ENCODE peak calls at places on chromosomes 13 and 19, in eight cellular contexts. One of them, this sample, is unnamed.

GRCh38 chr13:45297456-45298205 is 43.4 kb downstream of the TPT1 start:
- DNase-seq in progenitor cell of endocrine pancreas: no peak
- DNase-seq in H9: no peak
- DNase-seq in mucosa of descending colon: no peak
- DNase-seq in B cell: no peak
- DNase-seq in lung: no peak
- DNase-seq in GM13977: no peak
- DNase-seq in neural progenitor cell: no peak
- DNase-seq in this sample: no peak

GRCh38 chr13:70668293-70668692 is 560.0 kb upstream of the KLHL1 start:
- DNase-seq in progenitor cell of endocrine pancreas: no peak
- DNase-seq in H9: peak
- DNase-seq in mucosa of descending colon: no peak
- DNase-seq in B cell: no peak
- DNase-seq in lung: peak
- DNase-seq in GM13977: no peak
- DNase-seq in neural progenitor cell: peak
- DNase-seq in this sample: no peak

GRCh38 chr13:99892189-99892588 is 79.4 kb downstream of the ZIC5 start:
- DNase-seq in progenitor cell of endocrine pancreas: no peak
- DNase-seq in H9: peak
- DNase-seq in mucosa of descending colon: no peak
- DNase-seq in B cell: no peak
- DNase-seq in lung: no peak
- DNase-seq in GM13977: no peak
- DNase-seq in neural progenitor cell: peak
- DNase-seq in this sample: no peak

GRCh38 chr19:35293733-35294309 is 1.9 kb downstream of the MAG start:
- DNase-seq in progenitor cell of endocrine pancreas: no peak
- DNase-seq in H9: no peak
- DNase-seq in mucosa of descending colon: no peak
- DNase-seq in B cell: no peak
- DNase-seq in lung: no peak
- DNase-seq in GM13977: no peak
- DNase-seq in neural progenitor cell: no peak
- DNase-seq in this sample: no peak

GRCh38 chr19:55603115-55603514 is 2.3 kb upstream of the ZNF865 start:
- DNase-seq in progenitor cell of endocrine pancreas: no peak
- DNase-seq in H9: no peak
- DNase-seq in mucosa of descending colon: peak
- DNase-seq in B cell: no peak
- DNase-seq in lung: no peak
- DNase-seq in GM13977: no peak
- DNase-seq in neural progenitor cell: no peak
- DNase-seq in this sample: no peak

GRCh38 chr19:55491546-55492360 is 3.5 kb downstream of the SSC5D start:
- DNase-seq in progenitor cell of endocrine pancreas: no peak
- DNase-seq in H9: no peak
- DNase-seq in mucosa of descending colon: no peak
- DNase-seq in B cell: peak
- DNase-seq in lung: no peak
- DNase-seq in GM13977: no peak
- DNase-seq in neural progenitor cell: no peak
- DNase-seq in this sample: no peak

GRCh38 chr13:94917814-94918213 is 205.5 kb upstream of the SOX21 start:
- DNase-seq in progenitor cell of endocrine pancreas: no peak
- DNase-seq in H9: peak
- DNase-seq in mucosa of descending colon: no peak
- DNase-seq in B cell: no peak
- DNase-seq in lung: no peak
- DNase-seq in GM13977: no peak
- DNase-seq in neural progenitor cell: peak
- DNase-seq in this sample: no peak

GRCh38 chr19:17335575-17335974 is 920 bp upstream of the ANO8 start:
- DNase-seq in progenitor cell of endocrine pancreas: no peak
- DNase-seq in H9: no peak
- DNase-seq in mucosa of descending colon: peak
- DNase-seq in B cell: no peak
- DNase-seq in lung: no peak
- DNase-seq in GM13977: no peak
- DNase-seq in neural progenitor cell: no peak
- DNase-seq in this sample: no peak

GRCh38 chr13:84821261-84821660 is 939.0 kb upstream of the SLITRK1 start:
- DNase-seq in progenitor cell of endocrine pancreas: no peak
- DNase-seq in H9: no peak
- DNase-seq in mucosa of descending colon: no peak
- DNase-seq in B cell: no peak
- DNase-seq in lung: no peak
- DNase-seq in GM13977: no peak
- DNase-seq in neural progenitor cell: no peak
- DNase-seq in this sample: no peak

GRCh38 chr19:47703301-47703700 is 9.9 kb upstream of the EHD2 start:
- DNase-seq in progenitor cell of endocrine pancreas: no peak
- DNase-seq in H9: no peak
- DNase-seq in mucosa of descending colon: no peak
- DNase-seq in B cell: no peak
- DNase-seq in lung: no peak
- DNase-seq in GM13977: no peak
- DNase-seq in neural progenitor cell: no peak
- DNase-seq in this sample: no peak

GRCh38 chr19:41886761-41887710 is 4.1 kb downstream of the ARHGEF1 start:
- DNase-seq in progenitor cell of endocrine pancreas: no peak
- DNase-seq in H9: no peak
- DNase-seq in mucosa of descending colon: no peak
- DNase-seq in B cell: peak
- DNase-seq in lung: no peak
- DNase-seq in GM13977: peak
- DNase-seq in neural progenitor cell: no peak
- DNase-seq in this sample: no peak

GRCh38 chr19:10881403-10882107 is 10.2 kb downstream of the CARM1 start:
- DNase-seq in progenitor cell of endocrine pancreas: no peak
- DNase-seq in H9: peak
- DNase-seq in mucosa of descending colon: no peak
- DNase-seq in B cell: no peak
- DNase-seq in lung: no peak
- DNase-seq in GM13977: no peak
- DNase-seq in neural progenitor cell: peak
- DNase-seq in this sample: no peak

GRCh38 chr13:51585234-51585672 is 991 bp downstream of the WDFY2 start:
- DNase-seq in progenitor cell of endocrine pancreas: no peak
- DNase-seq in H9: no peak
- DNase-seq in mucosa of descending colon: no peak
- DNase-seq in B cell: no peak
- DNase-seq in lung: no peak
- DNase-seq in GM13977: no peak
- DNase-seq in neural progenitor cell: no peak
- DNase-seq in this sample: no peak

GRCh38 chr19:31342926-31343325 is 6.3 kb downstream of the TSHZ3 start:
- DNase-seq in progenitor cell of endocrine pancreas: no peak
- DNase-seq in H9: no peak
- DNase-seq in mucosa of descending colon: no peak
- DNase-seq in B cell: no peak
- DNase-seq in lung: no peak
- DNase-seq in GM13977: no peak
- DNase-seq in neural progenitor cell: no peak
- DNase-seq in this sample: no peak

GRCh38 chr13:57996717-57997116 is 365.2 kb downstream of the PCDH17 start:
- DNase-seq in progenitor cell of endocrine pancreas: no peak
- DNase-seq in H9: no peak
- DNase-seq in mucosa of descending colon: no peak
- DNase-seq in B cell: no peak
- DNase-seq in lung: no peak
- DNase-seq in GM13977: no peak
- DNase-seq in neural progenitor cell: no peak
- DNase-seq in this sample: no peak

GRCh38 chr19:30207357-30207756 is 164.8 kb upstream of the ZNF536 start:
- DNase-seq in progenitor cell of endocrine pancreas: no peak
- DNase-seq in H9: peak
- DNase-seq in mucosa of descending colon: no peak
- DNase-seq in B cell: peak
- DNase-seq in lung: no peak
- DNase-seq in GM13977: no peak
- DNase-seq in neural progenitor cell: no peak
- DNase-seq in this sample: no peak

DNA sequence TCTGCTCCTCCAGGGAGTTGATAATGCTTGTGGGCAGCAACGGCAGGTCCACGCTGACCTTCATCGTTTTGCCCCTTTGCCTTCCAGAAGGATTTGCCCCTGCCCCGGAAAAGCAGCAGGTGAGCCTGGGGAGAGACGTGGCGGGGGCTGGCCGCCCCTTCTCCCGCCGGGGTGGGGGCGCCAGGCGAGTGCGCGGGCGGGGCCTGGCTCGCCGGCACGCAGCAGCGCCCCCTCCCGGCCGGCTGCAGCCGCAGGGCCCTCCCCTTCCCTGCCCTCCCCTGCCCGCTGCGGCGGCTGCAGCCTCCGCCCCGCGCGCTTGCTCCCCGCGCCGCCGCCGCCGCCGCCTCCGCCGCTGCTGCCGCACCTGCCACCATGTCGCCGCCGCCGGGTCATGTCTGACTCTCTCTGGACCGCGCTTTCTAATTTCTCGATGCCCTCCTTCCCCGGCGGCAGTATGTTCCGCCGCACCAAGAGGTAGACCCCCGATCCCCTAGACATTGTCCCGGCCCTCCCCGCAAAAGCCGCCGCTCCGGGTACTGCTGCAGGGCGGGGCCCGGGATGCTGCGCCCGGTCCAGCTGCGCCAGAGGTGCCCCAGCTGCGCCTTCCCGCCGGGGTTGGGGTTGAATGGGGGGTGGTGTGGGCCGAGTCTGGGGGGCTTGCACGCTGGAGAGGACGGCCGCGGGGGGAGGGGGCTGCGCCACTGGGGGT is at the start of gene MAST1:
- DNase-seq in progenitor cell of endocrine pancreas: peak
- DNase-seq in H9: peak
- DNase-seq in mucosa of descending colon: peak
- DNase-seq in B cell: peak
- DNase-seq in lung: no peak
- DNase-seq in GM13977: peak
- DNase-seq in neural progenitor cell: peak
- DNase-seq in this sample: no peak
- TF ChIP-seq CTCF in progenitor cell of endocrine pancreas: peak
- TF ChIP-seq CTCF in H9: peak
- TF ChIP-seq CTCF in mucosa of descending colon: peak
- TF ChIP-seq CTCF in B cell: peak
- TF ChIP-seq CTCF in lung: peak
- TF ChIP-seq CTCF in GM13977: peak
- TF ChIP-seq CTCF in neural progenitor cell: peak
- TF ChIP-seq CTCF in this sample: peak

GRCh38 chr13:92535222-92536006 is 691.2 kb upstream of the GPC6 start:
- DNase-seq in progenitor cell of endocrine pancreas: no peak
- DNase-seq in H9: no peak
- DNase-seq in mucosa of descending colon: no peak
- DNase-seq in B cell: no peak
- DNase-seq in lung: no peak
- DNase-seq in GM13977: no peak
- DNase-seq in neural progenitor cell: no peak
- DNase-seq in this sample: no peak

GRCh38 chr13:92530364-92530763 is 696.2 kb upstream of the GPC6 start:
- DNase-seq in progenitor cell of endocrine pancreas: no peak
- DNase-seq in H9: no peak
- DNase-seq in mucosa of descending colon: no peak
- DNase-seq in B cell: no peak
- DNase-seq in lung: no peak
- DNase-seq in GM13977: no peak
- DNase-seq in neural progenitor cell: peak
- DNase-seq in this sample: no peak
- TF ChIP-seq CTCF in progenitor cell of endocrine pancreas: peak
- TF ChIP-seq CTCF in H9: no peak
- TF ChIP-seq CTCF in mucosa of descending colon: no peak
- TF ChIP-seq CTCF in B cell: no peak
- TF ChIP-seq CTCF in lung: no peak
- TF ChIP-seq CTCF in GM13977: no peak
- TF ChIP-seq CTCF in neural progenitor cell: peak
- TF ChIP-seq CTCF in this sample: peak

GRCh38 chr19:37332839-37333238 is 38.1 kb upstream of the ZNF527 start:
- DNase-seq in progenitor cell of endocrine pancreas: no peak
- DNase-seq in H9: no peak
- DNase-seq in mucosa of descending colon: no peak
- DNase-seq in B cell: no peak
- DNase-seq in lung: no peak
- DNase-seq in GM13977: no peak
- DNase-seq in neural progenitor cell: no peak
- DNase-seq in this sample: no peak

GRCh38 chr19:37334179-37335071 is 36.5 kb upstream of the ZNF527 start:
- DNase-seq in progenitor cell of endocrine pancreas: peak
- DNase-seq in H9: peak
- DNase-seq in mucosa of descending colon: peak
- DNase-seq in B cell: peak
- DNase-seq in lung: peak
- DNase-seq in GM13977: peak
- DNase-seq in neural progenitor cell: peak
- DNase-seq in this sample: no peak

GRCh38 chr19:37333457-37333856 is 37.4 kb upstream of the ZNF527 start:
- DNase-seq in progenitor cell of endocrine pancreas: no peak
- DNase-seq in H9: no peak
- DNase-seq in mucosa of descending colon: no peak
- DNase-seq in B cell: no peak
- DNase-seq in lung: no peak
- DNase-seq in GM13977: no peak
- DNase-seq in neural progenitor cell: no peak
- DNase-seq in this sample: no peak

GRCh38 chr19:37329686-37330085 is 41.2 kb upstream of the ZNF527 start:
- DNase-seq in progenitor cell of endocrine pancreas: no peak
- DNase-seq in H9: peak
- DNase-seq in mucosa of descending colon: no peak
- DNase-seq in B cell: no peak
- DNase-seq in lung: no peak
- DNase-seq in GM13977: no peak
- DNase-seq in neural progenitor cell: peak
- DNase-seq in this sample: no peak
- TF ChIP-seq CTCF in progenitor cell of endocrine pancreas: peak
- TF ChIP-seq CTCF in H9: peak
- TF ChIP-seq CTCF in mucosa of descending colon: no peak
- TF ChIP-seq CTCF in B cell: no peak
- TF ChIP-seq CTCF in lung: no peak
- TF ChIP-seq CTCF in GM13977: peak
- TF ChIP-seq CTCF in neural progenitor cell: peak
- TF ChIP-seq CTCF in this sample: peak

GRCh38 chr19:34088292-34088691 is 84.0 kb upstream of the LSM14A start:
- DNase-seq in progenitor cell of endocrine pancreas: no peak
- DNase-seq in H9: no peak
- DNase-seq in mucosa of descending colon: no peak
- DNase-seq in B cell: no peak
- DNase-seq in lung: no peak
- DNase-seq in GM13977: no peak
- DNase-seq in neural progenitor cell: no peak
- DNase-seq in this sample: no peak

GRCh38 chr19:34085336-34085735 is 87.0 kb upstream of the LSM14A start:
- DNase-seq in progenitor cell of endocrine pancreas: no peak
- DNase-seq in H9: no peak
- DNase-seq in mucosa of descending colon: no peak
- DNase-seq in B cell: no peak
- DNase-seq in lung: no peak
- DNase-seq in GM13977: no peak
- DNase-seq in neural progenitor cell: no peak
- DNase-seq in this sample: no peak

GRCh38 chr19:34084396-34085145 is 87.7 kb upstream of the LSM14A start:
- DNase-seq in progenitor cell of endocrine pancreas: no peak
- DNase-seq in H9: no peak
- DNase-seq in mucosa of descending colon: no peak
- DNase-seq in B cell: no peak
- DNase-seq in lung: no peak
- DNase-seq in GM13977: no peak
- DNase-seq in neural progenitor cell: no peak
- DNase-seq in this sample: no peak

GRCh38 chr19:34082289-34083077 is 89.8 kb upstream of the LSM14A start:
- DNase-seq in progenitor cell of endocrine pancreas: no peak
- DNase-seq in H9: peak
- DNase-seq in mucosa of descending colon: no peak
- DNase-seq in B cell: no peak
- DNase-seq in lung: no peak
- DNase-seq in GM13977: no peak
- DNase-seq in neural progenitor cell: peak
- DNase-seq in this sample: no peak
- TF ChIP-seq CTCF in progenitor cell of endocrine pancreas: no peak
- TF ChIP-seq CTCF in H9: no peak
- TF ChIP-seq CTCF in mucosa of descending colon: no peak
- TF ChIP-seq CTCF in B cell: no peak
- TF ChIP-seq CTCF in lung: no peak
- TF ChIP-seq CTCF in GM13977: no peak
- TF ChIP-seq CTCF in neural progenitor cell: no peak
- TF ChIP-seq CTCF in this sample: no peak